ENCODE peak calls at places on chromosomes 3 and 15, in five cellular contexts. D, P, M, I and V are unnamed samples.

GRCh38 chr3:10185804-10186762 is 21.4 kb downstream of the IRAK2 start:
- DNase-seq in D (no peak), M (peak), P (no peak), I (peak), V (no peak)

GRCh38 chr15:96354731-96355560 is 24.4 kb downstream of the NR2F2 start:
- DNase-seq in D (no peak), I (peak), M (peak), P (no peak), V (no peak)

GRCh38 chr3:126777366-126777765 is 73.3 kb downstream of the CHCHD6 start:
- DNase-seq in D (no peak), I (no peak), M (peak), P (no peak), V (no peak)

GRCh38 chr3:175193815-175194518 is 334.8 kb downstream of the NAALADL2 start:
- DNase-seq in D (no peak), P (no peak), I (no peak), M (peak), V (no peak)

GRCh38 chr3:61522629-61523028 is 38.7 kb upstream of the PTPRG start:
- DNase-seq in D (no peak), P (no peak), I (no peak), M (no peak), V (no peak)

GRCh38 chr3:9947025-9947995 is 4.9 kb downstream of the PRRT3 start:
- DNase-seq in D (peak), M (peak), P (peak), I (peak), V (peak)

GRCh38 chr3:168952551-168952950 is 711.0 kb downstream of the MECOM start:
- DNase-seq in P (no peak), M (peak), D (no peak), I (peak), V (no peak)

GRCh38 chr3:196159952-196160804 is 51.0 kb downstream of the ZDHHC19 start:
- DNase-seq in I (peak), M (peak), D (peak), P (no peak), V (no peak)

GRCh38 chr15:62993066-62993465 is 49.5 kb upstream of the TPM1 start:
- DNase-seq in M (no peak), D (no peak), P (no peak), I (no peak), V (no peak)

GRCh38 chr3:23004971-23005370 is 198.2 kb upstream of the UBE2E2 start:
- DNase-seq in M (peak), D (no peak), I (peak), P (no peak), V (no peak)

GRCh38 chr15:51288143-51289065 is 50.0 kb downstream of the CYP19A1 start:
- DNase-seq in M (no peak), P (no peak), D (no peak), I (peak), V (no peak)

GRCh38 chr15:66834863-66835557 is 133.0 kb downstream of the SMAD6 start:
- DNase-seq in I (no peak), M (no peak), D (peak), P (no peak), V (no peak)

GRCh38 chr3:132222868-132223538 is 94.2 kb upstream of the ACP3 start:
- DNase-seq in I (peak), D (no peak), M (no peak), P (peak), V (no peak)

GRCh38 chr3:20145874-20146273 is 40.1 kb downstream of the SGO1 start:
- DNase-seq in P (no peak), D (no peak), I (no peak), M (no peak), V (no peak)

GRCh38 chr15:38072507-38073277 is 138.3 kb downstream of the TMCO5A start:
- DNase-seq in I (peak), M (peak), D (peak), P (peak), V (peak)

GRCh38 chr15:55774113-55774970 is 31.4 kb upstream of the PRTG start:
- DNase-seq in D (peak), P (no peak), M (peak), I (peak), V (peak)

GRCh38 chr15:41233367-41233771 is 2.3 kb downstream of the CHP1 start:
- DNase-seq in M (peak), I (peak), P (peak), D (no peak), V (no peak)

GRCh38 chr3:150232992-150233451 is 175.1 kb upstream of the TSC22D2 start:
- DNase-seq in D (no peak), M (peak), I (peak), P (no peak), V (no peak)

GRCh38 chr15:71195242-71195641 is 80.0 kb downstream of the THSD4 start:
- DNase-seq in D (no peak), I (no peak), M (no peak), P (no peak), V (no peak)

GRCh38 chr3:113205481-113205880 is 5.9 kb upstream of the BOC start:
- DNase-seq in D (no peak), I (no peak), P (no peak), M (no peak), V (no peak)

GRCh38 chr3:56052219-56052618 is 416.0 kb downstream of the ERC2 start:
- DNase-seq in I (no peak), D (no peak), P (no peak), M (no peak), V (no peak)

GRCh38 chr3:52238193-52238760 is 681 bp downstream of the TWF2 start:
- DNase-seq in D (no peak), P (no peak), I (no peak), M (peak), V (no peak)

GRCh38 chr3:52240886-52241244 is 1.9 kb upstream of the TWF2 start:
- DNase-seq in P (no peak), M (no peak), I (no peak), D (no peak), V (no peak)

GRCh38 chr3:52238761-52239701 is at the start of gene TWF2:
- DNase-seq in I (peak), P (peak), D (peak), M (peak), V (peak)

GRCh38 chr3:52242039-52242438 is 3.1 kb upstream of the TWF2 start:
- DNase-seq in M (no peak), D (no peak), I (no peak), P (no peak), V (no peak)

GRCh38 chr3:52240059-52240885 is 1.3 kb upstream of the TWF2 start:
- DNase-seq in D (no peak), I (peak), M (peak), P (peak), V (no peak)
- TF ChIP-seq CTCF in D (no peak), I (peak), M (no peak), P (no peak), V (no peak)

DNA sequence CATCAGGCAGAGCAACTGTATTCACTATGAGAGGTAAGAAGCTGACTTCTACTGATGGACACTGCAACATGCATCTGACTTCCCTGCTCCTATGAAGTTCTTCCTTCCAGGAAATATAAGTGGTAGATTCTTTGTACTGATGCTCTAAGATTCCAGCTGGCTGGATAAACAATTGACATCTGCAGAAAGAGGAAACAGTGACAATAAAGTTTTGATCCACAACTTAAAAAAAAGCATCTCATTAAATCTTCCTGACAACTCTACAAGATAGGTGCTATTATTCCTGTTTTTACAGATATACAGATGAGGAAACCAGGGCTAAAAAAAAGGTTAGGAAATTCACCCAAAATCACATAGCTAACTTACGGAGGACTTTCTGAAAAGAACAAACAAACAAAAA is 142.8 kb downstream of the VPS13C start:
- DNase-seq in P (no peak), M (no peak), D (no peak), I (no peak), V (no peak)
- TF ChIP-seq CTCF in P (no peak), M (no peak), D (no peak), I (no peak), V (no peak)

DNA sequence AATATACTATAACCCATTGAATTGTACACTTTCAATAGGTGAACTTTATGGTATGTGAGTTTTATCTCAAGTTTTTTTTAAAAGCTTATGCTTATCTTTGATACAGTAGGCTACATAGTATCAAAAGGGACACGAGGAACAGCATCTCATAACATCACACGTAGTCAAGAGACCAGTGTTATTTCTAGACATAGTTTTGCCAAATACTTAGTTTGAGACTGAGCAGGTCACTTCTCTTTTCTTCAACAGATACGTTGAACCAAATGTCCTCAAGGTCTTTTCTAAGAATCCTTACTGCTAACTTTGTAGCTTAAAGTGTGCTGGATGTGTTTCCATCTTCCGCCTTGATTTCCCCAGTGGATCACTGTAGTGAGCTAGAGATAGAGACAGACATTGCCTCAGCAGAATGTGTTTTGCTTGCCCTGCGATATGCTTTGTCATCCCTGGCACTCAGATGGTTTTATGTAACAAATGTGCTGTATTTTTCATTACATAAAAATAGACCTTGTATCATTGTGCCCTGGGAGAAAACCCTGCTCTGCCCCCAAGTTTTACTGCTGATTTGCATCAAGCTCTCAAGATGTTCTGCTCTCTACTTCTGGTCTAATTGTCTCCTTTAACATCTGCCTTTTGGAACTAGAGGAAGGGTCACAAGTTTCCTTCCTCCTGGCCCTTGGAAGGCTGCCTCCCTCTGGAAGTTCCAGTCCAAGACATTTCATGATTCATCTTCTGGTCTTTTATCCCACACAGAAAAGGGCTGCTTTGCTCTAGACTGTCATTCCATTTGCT is 426.4 kb upstream of the RGMA start:
- DNase-seq in M (no peak), I (no peak), D (no peak), P (no peak), V (no peak)
- TF ChIP-seq CTCF in M (no peak), I (no peak), D (no peak), P (no peak), V (no peak)

GRCh38 chr15:87971076-87971475 is 285.5 kb downstream of the NTRK3 start:
- DNase-seq in I (no peak), P (no peak), M (no peak), D (no peak), V (no peak)

GRCh38 chr15:87977907-87978306 is 278.6 kb downstream of the NTRK3 start:
- DNase-seq in M (no peak), I (no peak), D (no peak), P (no peak), V (no peak)

GRCh38 chr15:87973456-87974215 is 282.9 kb downstream of the NTRK3 start:
- DNase-seq in M (no peak), P (no peak), I (no peak), D (no peak), V (no peak)

GRCh38 chr15:87981969-87982368 is 274.6 kb downstream of the NTRK3 start:
- DNase-seq in D (no peak), P (no peak), M (no peak), I (no peak), V (no peak)

DNA sequence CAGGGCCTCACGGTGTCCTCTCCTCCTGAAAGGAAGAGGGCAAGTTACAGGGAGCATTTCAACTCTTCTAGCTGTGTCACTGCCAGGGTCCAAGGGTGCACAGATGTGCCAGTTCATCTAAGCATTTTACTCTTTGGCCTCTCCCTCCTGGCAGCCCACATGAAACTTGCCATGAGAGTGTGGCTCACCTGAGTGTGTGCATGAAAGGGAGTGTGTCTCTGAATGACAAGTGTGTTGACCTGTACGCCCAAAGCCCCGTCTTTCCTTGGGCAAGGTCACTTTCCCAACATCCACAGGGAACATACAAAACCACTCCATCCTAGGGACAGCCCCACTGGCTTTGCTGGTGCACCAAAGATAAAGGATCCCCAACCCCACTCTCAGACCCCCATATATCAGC is 280.0 kb downstream of the NTRK3 start:
- DNase-seq in D (no peak), I (no peak), M (no peak), P (no peak), V (no peak)
- TF ChIP-seq CTCF in D (no peak), I (no peak), M (no peak), P (no peak), V (no peak)

DNA sequence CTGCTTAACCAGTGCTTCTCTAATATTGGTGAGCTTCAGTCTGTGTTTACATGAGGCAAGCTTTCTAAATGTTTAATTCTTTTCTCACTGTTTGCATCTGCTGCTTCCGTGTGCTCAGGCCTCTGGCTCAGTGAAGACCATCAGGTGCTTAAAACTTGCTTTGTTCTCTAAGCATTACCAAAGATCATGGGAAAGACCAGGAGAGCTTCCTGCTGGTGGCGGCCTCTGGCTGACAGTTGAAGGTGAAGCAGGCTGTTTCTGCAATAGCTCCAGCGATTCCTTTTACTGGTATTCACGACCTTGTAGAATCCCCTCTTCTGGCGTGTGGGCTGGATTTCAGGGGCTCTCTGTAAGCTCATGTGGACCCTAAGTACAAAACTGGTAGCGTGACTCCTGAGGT is 45.1 kb downstream of the EDEM1 start:
- DNase-seq in D (peak), M (no peak), P (no peak), I (no peak), V (no peak)
- TF ChIP-seq CTCF in D (no peak), M (no peak), P (no peak), I (peak), V (no peak)

DNA sequence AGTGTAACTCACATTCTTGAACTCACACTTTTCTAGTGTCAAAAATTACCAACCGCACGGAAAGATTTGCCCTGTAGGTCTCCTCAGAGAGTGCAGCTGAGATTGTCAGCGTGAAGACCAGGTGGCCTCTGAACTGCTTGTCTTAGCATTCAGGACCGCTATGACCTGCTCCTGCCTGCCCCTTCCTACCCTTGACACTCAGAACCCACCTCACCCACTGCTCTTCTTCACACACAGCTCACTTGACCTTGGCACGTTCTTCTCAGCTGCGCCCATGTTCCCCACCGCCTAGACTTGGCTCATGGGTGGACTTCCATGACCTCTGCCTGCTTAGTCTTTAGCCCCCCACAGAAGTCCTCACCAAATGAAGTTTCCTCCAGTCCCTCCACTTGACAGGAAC is 221.2 kb downstream of the OPA1 start:
- DNase-seq in D (no peak), I (no peak), M (no peak), P (no peak), V (no peak)
- TF ChIP-seq CTCF in D (no peak), I (no peak), M (no peak), P (no peak), V (no peak)

DNA sequence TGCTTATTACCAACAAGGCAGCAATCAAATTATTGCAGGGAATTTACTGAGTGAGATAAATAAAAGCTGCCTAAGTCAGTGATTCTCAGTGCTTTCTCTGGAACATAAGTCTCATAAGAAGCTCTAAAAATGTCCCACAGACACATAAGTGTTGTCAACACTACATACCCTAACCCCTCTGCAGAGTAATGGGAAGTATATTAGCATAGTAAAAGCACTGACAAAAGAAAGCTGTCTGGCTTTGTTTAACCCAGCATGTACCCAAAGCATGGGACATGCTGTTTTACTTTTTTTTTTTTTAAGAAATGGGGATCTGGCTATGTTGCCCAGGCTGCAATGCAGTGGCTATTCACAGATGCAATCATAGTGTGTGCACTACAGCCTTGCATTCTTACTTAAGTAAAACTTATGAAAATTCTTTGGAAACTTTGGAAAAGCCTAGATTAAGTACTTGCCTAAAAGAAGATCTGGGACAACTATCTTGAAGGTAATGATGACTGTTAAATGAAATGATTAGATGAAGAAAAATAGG is 725.4 kb downstream of the TUSC7 start:
- DNase-seq in I (no peak), P (no peak), M (no peak), D (no peak), V (no peak)
- TF ChIP-seq CTCF in I (no peak), P (no peak), M (no peak), D (no peak), V (no peak)

GRCh38 chr3:4981688-4982494 is 2.7 kb downstream of the BHLHE40 start:
- DNase-seq in D (no peak), P (no peak), I (peak), M (peak), V (no peak)
- TF ChIP-seq CTCF in D (no peak), P (no peak), I (peak), M (peak), V (peak)

GRCh38 chr15:101173233-101174119 is 78.4 kb downstream of the CHSY1 start:
- DNase-seq in D (no peak), I (no peak), M (no peak), P (no peak), V (no peak)
- TF ChIP-seq CTCF in D (no peak), I (no peak), M (no peak), P (no peak), V (no peak)